ENCODE peak calls at places on chromosomes 7 and 10, in five cellular contexts. G is H9; R is CD8-positive, alpha-beta T cell; I is prostate gland; Y is GM13976. M is an unnamed sample.

GRCh38 chr7:82810558-82811259 is 352.0 kb downstream of the PCLO start:
- DNase-seq in G (no peak), R (no peak), I (peak), Y (peak), M (no peak)

GRCh38 chr7:97118306-97118917 is 914 bp downstream of the SDHAF3 start:
- DNase-seq in G (no peak), R (no peak), I (no peak), Y (no peak), M (no peak)

GRCh38 chr10:99292159-99292558 is 37.0 kb upstream of the CNNM1 start:
- DNase-seq in G (no peak), R (no peak), I (no peak), Y (no peak), M (no peak)

GRCh38 chr10:4981722-4982471 is 18.7 kb downstream of the AKR1C1 start:
- DNase-seq in G (peak), R (no peak), I (no peak), Y (peak), M (no peak)

GRCh38 chr10:79139124-79139835 is 70.5 kb downstream of the ZMIZ1 start:
- DNase-seq in G (no peak), R (no peak), I (no peak), Y (no peak), M (no peak)

GRCh38 chr7:107387573-107388219 is 82.2 kb upstream of the GPR22 start:
- DNase-seq in G (no peak), R (no peak), I (no peak), Y (no peak), M (no peak)

GRCh38 chr7:94216944-94217461 is 177.7 kb upstream of the COL1A2 start:
- DNase-seq in G (no peak), R (no peak), I (no peak), Y (no peak), M (no peak)

GRCh38 chr7:130941322-130942210 is 207.6 kb upstream of the KLF14 start:
- DNase-seq in G (no peak), R (no peak), I (peak), Y (no peak), M (no peak)

GRCh38 chr7:24982917-24983316 is 2.9 kb upstream of the OSBPL3 start:
- DNase-seq in G (no peak), R (no peak), I (no peak), Y (no peak), M (no peak)
- TF ChIP-seq CTCF in G (peak), R (no peak), I (no peak), Y (peak), M (no peak)

GRCh38 chr10:47299989-47300931 is at the start of gene GDF10:
- DNase-seq in G (no peak), R (no peak), I (no peak), Y (no peak), M (no peak)
- TF ChIP-seq CTCF in G (peak), R (no peak), I (no peak), Y (no peak), M (no peak)

GRCh38 chr7:155797262-155798250 is 14.7 kb downstream of the SHH start:
- DNase-seq in G (no peak), R (no peak), I (no peak), Y (no peak), M (no peak)
- TF ChIP-seq CTCF in G (no peak), R (no peak), I (no peak), Y (no peak), M (peak)

GRCh38 chr7:68009716-68010115 is 1013.1 kb downstream of the TYW1 start:
- DNase-seq in G (no peak), R (no peak), I (no peak), Y (no peak), M (no peak)

GRCh38 chr7:68006619-68007018 is 1010.0 kb downstream of the TYW1 start:
- DNase-seq in G (no peak), R (no peak), I (no peak), Y (no peak), M (peak)

DNA sequence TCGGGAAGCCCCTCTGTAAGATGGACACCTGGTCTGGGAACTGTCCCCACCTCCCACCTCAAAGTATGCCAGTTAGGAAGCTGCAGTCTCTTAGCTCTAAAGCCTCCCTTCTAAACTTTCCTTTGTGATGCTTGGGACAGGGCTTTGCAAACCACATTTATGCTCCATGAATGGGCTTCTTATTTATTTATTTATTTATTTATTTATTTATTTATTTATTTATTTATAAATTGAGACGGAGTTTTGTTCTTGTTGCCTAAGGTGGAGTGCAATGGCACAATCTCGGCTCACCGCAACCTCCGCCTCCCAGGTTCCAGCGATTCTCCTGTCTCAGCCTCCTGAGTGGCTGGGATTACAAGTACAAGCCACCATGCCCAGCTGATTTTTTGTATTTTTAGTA is 1009.4 kb downstream of the TYW1 start:
- DNase-seq in G (no peak), R (no peak), I (no peak), Y (no peak), M (peak)
- TF ChIP-seq CTCF in G (no peak), R (no peak), I (no peak), Y (no peak), M (no peak)

DNA sequence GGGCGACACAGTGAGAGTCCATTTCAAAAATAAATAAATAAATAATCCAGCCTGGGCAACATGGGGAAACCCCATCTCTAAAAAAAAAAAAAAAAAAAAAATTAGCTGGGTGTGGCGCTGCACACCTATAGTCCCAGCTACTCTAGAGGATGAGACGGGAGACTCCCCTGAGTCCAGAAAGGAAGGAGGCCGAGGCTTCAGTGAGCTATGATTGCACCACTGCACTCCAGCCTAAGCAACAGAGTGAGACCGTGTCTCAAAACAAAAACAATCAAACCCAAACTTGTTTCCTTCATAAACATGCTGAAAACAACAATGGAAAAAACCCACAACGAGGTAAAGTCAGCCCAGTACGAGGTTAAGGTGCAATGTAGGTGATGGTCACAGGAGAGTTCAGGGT is 1.2 kb downstream of the COX19 start:
- DNase-seq in G (no peak), R (no peak), I (no peak), Y (no peak), M (no peak)
- TF ChIP-seq CTCF in G (no peak), R (no peak), I (no peak), Y (no peak), M (no peak)

DNA sequence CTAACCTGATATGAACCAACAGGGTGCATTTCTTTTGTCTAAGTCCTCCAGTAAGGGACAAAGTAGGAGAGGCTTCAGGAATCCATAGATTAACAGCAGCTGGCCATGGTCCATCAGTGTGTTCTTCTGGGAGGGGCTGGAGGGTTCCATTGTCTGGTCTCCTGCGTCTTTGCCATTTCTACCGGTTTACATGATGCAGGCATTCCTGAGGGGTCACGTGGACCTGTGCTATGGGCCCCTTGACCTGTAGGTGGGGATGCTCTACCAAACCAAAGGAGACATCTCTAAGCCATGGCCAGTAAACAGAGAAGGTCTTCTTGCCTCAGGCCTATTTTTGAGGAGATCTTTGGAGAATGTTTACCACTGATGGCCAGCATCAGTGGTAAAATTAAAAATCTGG is 28.7 kb upstream of the HABP2 start:
- DNase-seq in G (peak), R (no peak), I (no peak), Y (no peak), M (no peak)
- TF ChIP-seq CTCF in G (peak), R (no peak), I (no peak), Y (no peak), M (no peak)